ENCODE peak calls at places on chromosomes 11 and 22, in six cellular contexts. C, T, X, O, G and L are unnamed samples.

GRCh38 chr22:41534219-41534618 is 10.1 kb downstream of the POLR3H start:
- DNase-seq in T (no peak), X (no peak), G (no peak), O (no peak), C (no peak), L (no peak)

GRCh38 chr22:41862160-41862529 is 29.2 kb downstream of the SREBF2 start:
- DNase-seq in G (peak), C (no peak), T (no peak), X (no peak), O (peak), L (no peak)

GRCh38 chr22:27531782-27532530 is 269.6 kb downstream of the MN1 start:
- DNase-seq in T (no peak), O (no peak), G (peak), X (peak), C (no peak), L (no peak)

GRCh38 chr11:70522613-70523311 is 124.4 kb downstream of the CTTN start:
- DNase-seq in C (no peak), G (no peak), T (peak), X (no peak), O (no peak), L (no peak)

GRCh38 chr11:134761361-134761760 is 349.3 kb upstream of the B3GAT1 start:
- DNase-seq in X (no peak), G (no peak), O (no peak), T (no peak), C (no peak), L (no peak)

GRCh38 chr22:28014141-28015055 is 95.3 kb upstream of the PITPNB start:
- DNase-seq in O (no peak), C (no peak), G (no peak), T (peak), X (no peak), L (no peak)

GRCh38 chr22:49765091-49765771 is 62.4 kb downstream of the BRD1 start:
- DNase-seq in X (no peak), G (no peak), C (no peak), T (no peak), O (no peak), L (no peak)

GRCh38 chr11:110409174-110409573 is 20.6 kb upstream of the FDX1 start:
- DNase-seq in X (peak), C (no peak), G (peak), T (no peak), O (no peak), L (no peak)

GRCh38 chr11:101401245-101401644 is 182.6 kb downstream of the TRPC6 start:
- DNase-seq in X (peak), T (no peak), G (peak), O (no peak), C (no peak), L (no peak)

GRCh38 chr22:45120440-45120839 is 43.3 kb upstream of the NUP50 start:
- DNase-seq in T (no peak), O (no peak), X (no peak), C (no peak), G (no peak), L (no peak)

GRCh38 chr22:44023404-44024287 is 456 bp upstream of the PARVB start:
- DNase-seq in X (peak), O (no peak), G (peak), T (peak), C (no peak), L (peak)

GRCh38 chr11:12195773-12196172 is 85.4 kb downstream of the MICAL2 start:
- DNase-seq in G (no peak), O (no peak), T (no peak), C (no peak), X (no peak), L (no peak)

GRCh38 chr11:7031346-7031957 is 11.2 kb downstream of the NLRP14 start:
- DNase-seq in X (no peak), C (no peak), T (no peak), G (no peak), O (no peak), L (no peak)

GRCh38 chr22:49948116-49948515 is 12.5 kb upstream of the PIM3 start:
- DNase-seq in G (no peak), X (no peak), O (no peak), C (no peak), T (no peak), L (no peak)

GRCh38 chr11:94175545-94175944 is 46.9 kb downstream of the PANX1 start:
- DNase-seq in X (peak), O (no peak), T (no peak), G (peak), C (peak), L (peak)

GRCh38 chr11:2792376-2793250 is 92.8 kb upstream of the KCNQ1OT1 start:
- DNase-seq in O (no peak), X (no peak), T (peak), C (no peak), G (no peak), L (no peak)

GRCh38 chr11:44566559-44566949 is 1.1 kb downstream of the CD82 start:
- DNase-seq in C (no peak), T (no peak), X (no peak), G (no peak), O (no peak), L (no peak)

GRCh38 chr11:76701701-76702100 is 31.2 kb upstream of the LRRC32 start:
- DNase-seq in O (peak), C (no peak), T (no peak), X (peak), G (peak), L (peak)

GRCh38 chr22:43996981-43997265 is 27.2 kb upstream of the PARVB start:
- DNase-seq in T (no peak), G (no peak), C (no peak), O (no peak), X (no peak), L (no peak)

GRCh38 chr22:22111267-22111751 is 128.7 kb upstream of the TOP3B start:
- DNase-seq in G (peak), C (no peak), T (no peak), O (no peak), X (peak), L (peak)

GRCh38 chr11:117883063-117883462 is 6.6 kb upstream of the FXYD6 start:
- DNase-seq in C (no peak), X (no peak), O (no peak), G (no peak), T (no peak), L (no peak)

GRCh38 chr11:117091753-117092477 is 6.3 kb downstream of the SIK3 start:
- DNase-seq in O (no peak), C (no peak), G (no peak), X (no peak), T (no peak), L (no peak)

GRCh38 chr22:48054596-48054995 is 1292.1 kb downstream of the TBC1D22A start:
- DNase-seq in X (no peak), C (no peak), T (no peak), O (no peak), G (no peak), L (no peak)

GRCh38 chr22:34160117-34160758 is 240.0 kb upstream of the LARGE1 start:
- DNase-seq in X (no peak), G (no peak), C (no peak), O (no peak), T (no peak), L (no peak)

GRCh38 chr11:46524201-46524600 is 69.6 kb downstream of the AMBRA1 start:
- DNase-seq in O (no peak), C (no peak), G (no peak), T (no peak), X (no peak), L (no peak)

GRCh38 chr11:34052036-34052607 is 591 bp downstream of the CAPRIN1 start:
- DNase-seq in T (peak), O (peak), X (peak), C (peak), G (peak), L (peak)

GRCh38 chr22:44489026-44489425 is 9.0 kb downstream of the RTL6 start:
- DNase-seq in T (no peak), O (no peak), G (no peak), X (no peak), C (no peak), L (no peak)

GRCh38 chr11:112881461-112881860 is 79.8 kb upstream of the NCAM1 start:
- DNase-seq in X (peak), T (peak), C (peak), G (no peak), O (peak), L (peak)

GRCh38 chr11:32333335-32333991 is 101.9 kb downstream of the WT1 start:
- DNase-seq in X (peak), G (peak), O (no peak), C (no peak), T (peak), L (no peak)

GRCh38 chr11:67071420-67072284 is 15.0 kb downstream of the RHOD start:
- DNase-seq in O (no peak), G (no peak), C (no peak), T (no peak), X (peak), L (no peak)

GRCh38 chr11:134207538-134208239 is 16.1 kb downstream of the NCAPD3 start:
- DNase-seq in T (no peak), C (no peak), G (peak), O (no peak), X (peak), L (peak)